ENCODE peak calls at places on chromosomes 5 and 9, in eight cellular contexts. M is A549, E is mesendoderm, U is left ventricle myocardium inferior, F is upper lobe of right lung, L is A673, Q is BE2C, W is esophagus squamous epithelium. D is an unnamed sample.

GRCh38 chr9:137828527-137829259 is 48.9 kb upstream of the CACNA1B start:
- DNase-seq in M (no peak), E (peak; percentile 65), U (no peak), F (no peak), L (peak; percentile 41), Q (no peak), W (no peak), D (no peak)

GRCh38 chr5:129216001-129216400 is 121.5 kb downstream of the ISOC1 start:
- DNase-seq in M (no peak), E (no peak), U (no peak), F (peak; percentile 21), L (no peak), Q (no peak), W (no peak), D (no peak)

GRCh38 chr9:137302176-137303030 is at the start of gene NRARP:
- DNase-seq in M (peak; percentile 89), E (peak; percentile 80), U (peak; percentile 91), F (peak; percentile 94), L (peak; percentile 90), Q (peak; percentile 95), W (peak; percentile 64), D (peak; percentile 92)

GRCh38 chr5:111752426-111752965 is 4.5 kb downstream of the NREP start:
- DNase-seq in M (no peak), E (no peak), U (no peak), F (no peak), L (no peak), Q (no peak), W (no peak), D (no peak)

GRCh38 chr5:132458651-132459030 is 31.9 kb downstream of the IRF1 start:
- DNase-seq in M (no peak), E (no peak), U (no peak), F (no peak), L (no peak), Q (no peak), W (no peak), D (no peak)

GRCh38 chr5:74848553-74849025 is 17.6 kb downstream of the FAM169A start:
- DNase-seq in M (no peak), E (no peak), U (no peak), F (no peak), L (no peak), Q (no peak), W (no peak), D (no peak)

GRCh38 chr5:75465480-75465879 is 45.9 kb downstream of the CERT1 start:
- DNase-seq in M (no peak), E (no peak), U (no peak), F (no peak), L (peak; percentile 63), Q (no peak), W (no peak), D (no peak)

GRCh38 chr5:35656721-35657120 is 39.1 kb downstream of the SPEF2 start:
- DNase-seq in M (no peak), E (peak; percentile 77), U (no peak), F (no peak), L (no peak), Q (no peak), W (no peak), D (no peak)

GRCh38 chr5:16754086-16754485 is 137.3 kb upstream of the RETREG1 start:
- DNase-seq in M (no peak), E (no peak), U (no peak), F (no peak), L (no peak), Q (no peak), W (no peak), D (no peak)

GRCh38 chr9:115395511-115396021 is 277.6 kb upstream of the TNC start:
- DNase-seq in M (no peak), E (peak; percentile 68), U (no peak), F (no peak), L (no peak), Q (no peak), W (no peak), D (no peak)

GRCh38 chr5:169610606-169611005 is 26.5 kb upstream of the DOCK2 start:
- DNase-seq in M (peak; percentile 14), E (no peak), U (no peak), F (no peak), L (no peak), Q (no peak), W (no peak), D (no peak)

GRCh38 chr5:73370620-73371583 is 77.7 kb downstream of the FOXD1 start:
- DNase-seq in M (peak; percentile 87), E (peak; percentile 91), U (no peak), F (no peak), L (peak; percentile 73), Q (peak; percentile 25), W (no peak), D (no peak)

GRCh38 chr5:140926211-140926902 is at the start of gene PCDHAC1:
- DNase-seq in M (peak; percentile 84), E (peak; percentile 96), U (peak; percentile 70), F (peak; percentile 93), L (peak; percentile 95), Q (peak; percentile 96), W (no peak), D (peak; percentile 73)

GRCh38 chr5:150298701-150299451 is 3.8 kb downstream of the ARSI start:
- DNase-seq in M (peak; percentile 67), E (no peak), U (no peak), F (no peak), L (peak; percentile 77), Q (no peak), W (no peak), D (no peak)

GRCh38 chr5:34656700-34657549 is 797 bp downstream of the RAI14 start:
- DNase-seq in M (no peak), E (no peak), U (peak; percentile 18), F (peak; percentile 70), L (peak; percentile 21), Q (no peak), W (no peak), D (peak; percentile 17)

GRCh38 chr5:80411589-80412219 is 3.8 kb downstream of the ZFYVE16 start:
- DNase-seq in M (no peak), E (no peak), U (no peak), F (no peak), L (no peak), Q (no peak), W (no peak), D (no peak)

GRCh38 chr5:145483211-145483610 is 351.9 kb downstream of the PRELID2 start:
- DNase-seq in M (peak; percentile 21), E (no peak), U (no peak), F (no peak), L (no peak), Q (no peak), W (no peak), D (no peak)

GRCh38 chr5:39775458-39776365 is 350.9 kb upstream of the DAB2 start:
- DNase-seq in M (peak; percentile 60), E (peak; percentile 29), U (no peak), F (no peak), L (no peak), Q (no peak), W (no peak), D (no peak)

GRCh38 chr5:147369742-147370374 is 135.0 kb downstream of the STK32A start:
- DNase-seq in M (peak; percentile 20), E (no peak), U (no peak), F (no peak), L (no peak), Q (no peak), W (no peak), D (no peak)

GRCh38 chr5:172173771-172174170 is 14.3 kb downstream of the STK10 start:
- DNase-seq in M (no peak), E (no peak), U (no peak), F (no peak), L (no peak), Q (no peak), W (no peak), D (no peak)

GRCh38 chr9:93574091-93574899 is 2.1 kb upstream of the PHF2 start:
- DNase-seq in M (no peak), E (no peak), U (no peak), F (no peak), L (peak; percentile 18), Q (no peak), W (no peak), D (no peak)

GRCh38 chr9:87567988-87568800 is 70.5 kb downstream of the DAPK1 start:
- DNase-seq in M (no peak), E (no peak), U (no peak), F (no peak), L (no peak), Q (no peak), W (no peak), D (no peak)
- H3K4me1 ChIP-seq in M (peaks cover 49% of the 10 kb centered on the region), E (peaks cover 25% of the 10 kb centered on the region), U (peaks cover 23% of the 10 kb centered on the region), F (peaks cover 56% of the 10 kb centered on the region), L (peaks cover 57% of the 10 kb centered on the region), Q (peaks cover 46% of the 10 kb centered on the region), W (peaks cover 9% of the 10 kb centered on the region), D (peaks cover 9% of the 10 kb centered on the region)

DNA sequence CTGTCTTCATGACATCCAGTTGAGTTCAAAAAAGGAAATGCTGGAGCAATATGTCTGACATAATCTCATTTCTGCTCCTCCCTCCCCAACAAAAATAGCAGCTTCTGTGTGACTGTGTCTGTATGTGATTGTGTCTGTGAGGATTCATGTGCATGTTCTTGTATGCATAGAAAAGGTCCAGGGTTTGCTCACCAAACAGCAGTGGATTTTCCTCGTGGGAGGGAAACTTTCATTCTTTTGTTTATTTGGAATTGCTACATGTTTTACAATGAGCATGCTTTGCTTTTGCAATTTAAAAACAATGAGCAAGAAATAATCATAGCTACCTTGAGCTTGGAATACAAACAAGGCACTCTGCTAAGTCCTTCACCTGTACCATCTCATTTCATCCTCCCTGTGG is 15.0 kb downstream of the ADAM19 start:
- DNase-seq in M (no peak), E (no peak), U (no peak), F (no peak), L (no peak), Q (no peak), W (no peak), D (no peak)
- H3K4me1 ChIP-seq in M (peaks cover 26% of the 10 kb centered on the region), E (peaks cover 10% of the 10 kb centered on the region), U (peaks cover 74% of the 10 kb centered on the region), F (peaks cover 35% of the 10 kb centered on the region), L (no peaks in the 10 kb centered on the region), Q (no peaks in the 10 kb centered on the region), W (peaks cover 77% of the 10 kb centered on the region), D (peaks cover 97% of the 10 kb centered on the region)

DNA sequence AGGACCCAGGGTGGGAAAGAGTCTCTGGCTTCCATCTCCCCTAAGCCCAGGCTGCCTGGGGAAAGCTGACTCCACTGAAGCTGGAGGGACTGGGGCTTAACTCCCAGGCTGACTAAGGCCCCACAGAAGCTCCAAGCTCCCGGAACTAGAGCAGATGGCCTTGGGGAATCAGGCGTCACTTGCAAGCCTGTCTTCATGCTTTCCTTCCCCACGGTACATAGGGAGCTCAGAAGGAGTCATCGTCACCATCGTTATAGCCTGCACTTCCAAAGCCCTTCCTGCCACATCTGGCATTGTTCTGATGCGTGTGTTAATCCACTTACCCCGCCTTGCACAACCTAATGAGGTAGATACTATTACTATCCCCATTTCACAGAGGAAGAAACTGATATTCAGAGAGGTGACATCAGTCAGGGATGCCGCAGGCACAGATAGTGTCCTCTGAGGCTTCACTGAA is 11.5 kb downstream of the AQP3 start:
- DNase-seq in M (no peak), E (no peak), U (no peak), F (no peak), L (no peak), Q (no peak), W (no peak), D (no peak)
- H3K4me1 ChIP-seq in M (peaks cover 43% of the 10 kb centered on the region), E (peaks cover 10% of the 10 kb centered on the region), U (peaks cover 46% of the 10 kb centered on the region), F (peaks cover 3% of the 10 kb centered on the region), L (no peaks in the 10 kb centered on the region), Q (no peaks in the 10 kb centered on the region), W (peaks cover 45% of the 10 kb centered on the region), D (peaks cover 50% of the 10 kb centered on the region)

DNA sequence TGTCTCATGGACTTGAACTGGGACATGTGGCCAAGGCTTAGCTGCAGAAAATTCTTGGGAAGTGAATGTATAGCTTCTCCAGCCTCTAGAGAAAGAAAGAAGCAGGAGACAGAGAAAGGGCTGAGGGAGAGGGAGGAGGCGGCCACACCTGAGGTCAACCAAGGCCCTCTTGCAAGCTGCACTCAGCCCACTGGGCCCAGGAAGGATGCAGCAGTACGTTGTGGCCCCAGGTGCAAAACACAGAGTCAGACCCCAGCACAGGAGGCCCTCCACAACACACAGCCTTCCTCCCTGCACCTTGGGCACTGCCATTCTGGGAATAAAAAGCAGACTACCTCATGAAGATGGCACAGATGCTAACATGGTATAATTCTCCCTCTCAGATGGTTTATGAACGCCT is 29.7 kb downstream of the IRX2 start:
- DNase-seq in M (no peak), E (no peak), U (no peak), F (no peak), L (no peak), Q (no peak), W (no peak), D (no peak)
- H3K4me1 ChIP-seq in M (no peaks in the 10 kb centered on the region), E (no peaks in the 10 kb centered on the region), U (no peaks in the 10 kb centered on the region), F (no peaks in the 10 kb centered on the region), L (no peaks in the 10 kb centered on the region), Q (no peaks in the 10 kb centered on the region), W (no peaks in the 10 kb centered on the region), D (no peaks in the 10 kb centered on the region)